ENCODE peak calls at places on chromosome 14, in ten cellular contexts. C is H1, E is mammary epithelial cell, D is neural progenitor cell, X is PC-3, N is HCT116, F is fibroblast of lung, Q is endothelial cell of umbilical vein, O is PC-9, K is GM23248. H is an unnamed sample.

GRCh38 chr14:58731465-58732330 is 93.9 kb downstream of the DACT1 start:
- DNase-seq in N (peak; percentile 96), D (no peak), Q (peak; percentile 76), E (peak; percentile 98), O (no peak), X (peak; percentile 100), F (peak; percentile 99), C (no peak), K (peak; percentile 97), H (no peak)

GRCh38 chr14:54747616-54748015 is 155.0 kb downstream of the GCH1 start:
- DNase-seq in K (no peak), D (no peak), X (no peak), F (no peak), E (no peak), O (no peak), N (no peak), Q (no peak), C (no peak), H (no peak)

GRCh38 chr14:51444381-51445000 is 204.4 kb downstream of the TMX1 start:
- DNase-seq in K (no peak), E (no peak), X (no peak), F (no peak), D (no peak), Q (no peak), O (no peak), N (no peak), C (no peak), H (no peak)

GRCh38 chr14:72544615-72545387 is 349.1 kb downstream of the DPF3 start:
- DNase-seq in E (no peak), N (no peak), D (peak; percentile 75), F (no peak), O (no peak), C (peak; percentile 9), Q (no peak), K (no peak), X (no peak), H (no peak)

GRCh38 chr14:77266336-77266735 is 4.7 kb downstream of the NGB start:
- DNase-seq in N (no peak), E (no peak), O (no peak), C (no peak), K (no peak), Q (no peak), D (no peak), X (no peak), F (no peak), H (no peak)

GRCh38 chr14:96267336-96267735 is 11.3 kb downstream of the BDKRB1 start:
- DNase-seq in F (peak; percentile 82), O (no peak), N (no peak), X (no peak), E (peak; percentile 96), D (no peak), C (no peak), Q (no peak), K (peak; percentile 71), H (no peak)

GRCh38 chr14:22123188-22123560 is 449.6 kb upstream of the OR4E1 start:
- DNase-seq in X (no peak), C (no peak), K (no peak), E (peak; percentile 32), F (no peak), D (no peak), O (no peak), Q (no peak), N (no peak), H (no peak)

GRCh38 chr14:89617471-89618291 is 200.6 kb upstream of the FOXN3 start:
- DNase-seq in N (no peak), C (no peak), E (no peak), X (peak; percentile 29), F (peak; percentile 66), O (no peak), Q (peak; percentile 70), D (peak; percentile 60), K (peak; percentile 76), H (peak; percentile 41)

GRCh38 chr14:104239185-104239775 is 100.9 kb downstream of the KIF26A start:
- DNase-seq in E (no peak), F (no peak), Q (no peak), C (no peak), D (no peak), X (no peak), O (no peak), K (no peak), N (no peak), H (no peak)

GRCh38 chr14:88929656-88930436 is 105.4 kb downstream of the TTC8 start:
- DNase-seq in O (no peak), C (no peak), F (no peak), N (no peak), X (peak; percentile 25), Q (peak; percentile 4), D (no peak), K (no peak), E (no peak), H (no peak)

GRCh38 chr14:44941591-44941990 is 20.2 kb downstream of the KLHL28 start:
- DNase-seq in D (no peak), C (no peak), E (no peak), X (no peak), F (no peak), N (no peak), K (peak; percentile 37), Q (no peak), O (no peak), H (no peak)

GRCh38 chr14:64628940-64629403 is 75.3 kb upstream of the PLEKHG3 start:
- DNase-seq in F (peak; percentile 93), X (peak; percentile 92), O (peak; percentile 95), D (no peak), C (no peak), K (peak; percentile 96), N (no peak), E (peak; percentile 88), Q (no peak), H (no peak)

GRCh38 chr14:90572461-90573150 is 175.8 kb downstream of the CALM1 start:
- DNase-seq in K (no peak), C (no peak), X (no peak), E (no peak), O (no peak), F (no peak), Q (no peak), N (no peak), D (no peak), H (no peak)

GRCh38 chr14:99721792-99722516 is 37.9 kb downstream of the CYP46A1 start:
- DNase-seq in F (no peak), K (no peak), X (no peak), O (no peak), E (no peak), D (no peak), Q (no peak), N (no peak), C (no peak), H (no peak)

DNA sequence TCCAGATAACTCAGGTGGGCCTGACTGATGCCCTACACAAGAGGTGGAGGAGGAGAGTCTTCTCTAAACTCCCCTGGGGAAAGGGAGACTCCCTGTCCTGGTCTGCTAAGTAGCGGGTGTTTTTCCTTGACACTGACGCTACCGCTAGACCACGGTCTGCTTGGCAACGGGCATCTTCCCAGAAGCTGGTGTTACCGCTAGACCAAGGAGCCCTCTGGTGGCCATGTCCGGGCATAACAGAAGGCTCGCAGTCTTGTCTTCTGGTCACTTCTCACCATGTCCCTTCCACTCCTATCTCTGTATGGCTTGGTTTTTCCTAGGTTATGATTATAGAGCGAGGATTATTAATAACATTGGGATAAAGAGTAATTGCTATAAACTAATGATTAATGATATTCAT is 965.5 kb downstream of the TMEM121 start:
- DNase-seq in K (peak; percentile 0), D (no peak), C (no peak), E (no peak), Q (no peak), X (peak; percentile 9), O (no peak), N (no peak), F (no peak), H (peak; percentile 36)
- H3K9me3 ChIP-seq in K (no peaks in the 10 kb centered on the region), D (peaks cover 10% of the 10 kb centered on the region), C (peaks cover 62% of the 10 kb centered on the region), E (peaks cover 10% of the 10 kb centered on the region), Q (peaks cover 10% of the 10 kb centered on the region), X (peaks cover 7% of the 10 kb centered on the region), O (no peaks in the 10 kb centered on the region), N (peaks cover 9% of the 10 kb centered on the region), F (no peaks in the 10 kb centered on the region), H (no peaks in the 10 kb centered on the region)

GRCh38 chr14:66508846-66509621 is 1.1 kb downstream of the GPHN start:
- DNase-seq in D (peak; percentile 60), K (peak; percentile 61), F (peak; percentile 36), N (no peak), E (peak; percentile 49), X (peak; percentile 31), Q (peak; percentile 44), C (no peak), O (no peak), H (peak; percentile 54)
- TF ChIP-seq EZH2 in D (peak; percentile 59), K (no peak), F (no peak), N (no peak), E (no peak), X (no peak), Q (no peak), C (no peak), O (no peak), H (peak; percentile 53)

DNA sequence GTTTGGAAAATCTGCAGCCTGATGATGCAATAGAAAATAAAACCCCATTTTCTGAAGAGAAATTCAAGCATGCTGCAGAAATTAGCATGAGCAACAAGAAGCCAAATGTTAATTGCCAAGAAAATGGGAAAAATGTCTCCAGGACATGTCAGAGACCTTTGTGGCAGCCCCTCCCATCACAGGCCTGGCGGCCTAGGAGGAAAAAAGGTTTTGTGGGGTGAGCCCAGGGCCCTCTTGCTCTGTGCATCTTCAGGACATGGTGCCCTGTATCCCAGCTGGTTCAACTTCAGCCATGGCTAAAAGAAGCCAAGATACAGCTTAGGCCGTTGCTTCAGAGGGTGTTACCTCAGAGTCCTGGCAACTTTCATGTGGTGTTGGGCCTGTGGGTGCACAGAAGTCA is 775.5 kb upstream of the SEL1L start:
- DNase-seq in D (no peak), Q (no peak), C (no peak), K (no peak), O (no peak), F (no peak), X (no peak), E (no peak), N (no peak), H (no peak)
- H3K9me3 ChIP-seq in D (no peaks in the 10 kb centered on the region), Q (no peaks in the 10 kb centered on the region), C (peaks cover 8% of the 10 kb centered on the region), K (no peaks in the 10 kb centered on the region), O (no peaks in the 10 kb centered on the region), F (no peaks in the 10 kb centered on the region), X (peaks cover 20% of the 10 kb centered on the region), E (peaks cover 8% of the 10 kb centered on the region), N (peaks cover 18% of the 10 kb centered on the region), H (peaks cover 5% of the 10 kb centered on the region)

DNA sequence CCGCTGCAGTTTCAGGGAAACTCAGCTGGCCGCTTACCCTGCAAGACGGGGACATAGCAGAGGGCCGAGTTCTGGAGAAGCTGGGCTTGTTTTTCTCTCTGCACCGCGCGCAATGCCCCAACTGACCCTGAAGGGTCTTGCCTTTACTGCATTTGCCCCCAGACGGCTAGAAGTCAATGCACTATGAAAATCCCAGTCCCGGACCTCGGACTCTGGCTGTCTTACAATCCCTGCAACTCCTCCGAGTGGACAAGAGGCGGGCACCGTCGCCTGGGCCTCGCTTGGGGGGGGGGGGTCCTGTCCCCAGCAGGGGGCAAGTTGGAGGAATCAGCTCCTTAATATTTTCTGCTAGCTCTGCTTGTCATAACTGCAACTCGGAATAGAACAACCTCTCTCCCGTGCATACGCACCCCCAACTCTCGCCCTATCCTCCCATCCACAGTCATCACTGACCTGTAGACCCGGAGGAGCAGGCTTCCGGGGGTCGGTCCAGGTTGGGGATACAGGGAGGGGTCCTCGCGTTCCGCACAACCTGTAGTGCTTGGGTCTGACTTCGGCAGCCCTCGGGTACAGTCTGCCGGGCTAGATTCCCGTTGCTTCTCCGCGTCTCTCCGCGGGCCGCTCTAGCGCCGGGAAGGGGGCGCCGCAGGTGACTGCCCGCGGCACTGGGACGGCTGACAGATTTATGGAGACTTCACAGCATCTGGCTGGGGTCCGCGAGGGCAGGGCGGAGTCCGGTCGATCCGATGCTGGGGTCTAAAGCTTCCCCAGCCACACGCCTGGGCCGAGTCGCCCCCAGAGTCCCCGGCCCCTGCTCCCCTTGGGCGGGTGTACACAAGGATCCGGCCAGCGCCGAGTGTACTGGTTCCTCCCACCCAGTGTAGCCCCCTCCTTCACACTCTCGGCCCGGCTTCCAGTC is 3.3 kb upstream of the PAX9 start:
- DNase-seq in D (peak; percentile 46), O (no peak), K (peak; percentile 7), X (no peak), C (no peak), N (no peak), E (no peak), F (no peak), Q (no peak), H (no peak)
- TF ChIP-seq EZH2 in D (peak; percentile 68), O (no peak), K (no peak), X (no peak), C (peak; percentile 21), N (no peak), E (peak; percentile 71), F (no peak), Q (peak; percentile 88), H (no peak)